ENCODE peak calls at places on chromosomes 12 and 14, in seven cellular contexts. H is fibroblast of lung; P is aorta; V is AG10803; Q is stimulated activated CD4-positive, alpha-beta T cell treated with anti-CD3 and anti-CD28 coated beads, Interleukin-2, amount 100 ng/mL, for 48 hours; L is hepatocyte; D is AG08395. T is an unnamed sample.

GRCh38 chr14:95315156-95315555 is 4.6 kb downstream of the CLMN start:
- DNase-seq in H (no peak), P (no peak), V (no peak), Q (no peak), L (no peak), D (no peak), T (no peak)

GRCh38 chr14:31059152-31059924 is 33.2 kb upstream of the STRN3 start:
- DNase-seq in H (peak), P (peak), V (peak), Q (no peak), L (peak), D (peak), T (no peak)

GRCh38 chr14:20332386-20332945 is 613 bp downstream of the CCNB1IP1 start:
- DNase-seq in H (peak), P (no peak), V (peak), Q (no peak), L (peak), D (peak), T (no peak)

GRCh38 chr14:37594916-37595808 is at the start of the genes FOXA1 and TTC6:
- DNase-seq in H (no peak), P (no peak), V (peak), Q (no peak), L (peak), D (peak), T (no peak)

GRCh38 chr12:125280482-125281377 is 215.5 kb downstream of the AACS start:
- DNase-seq in H (no peak), P (no peak), V (no peak), Q (no peak), L (peak), D (no peak), T (no peak)

GRCh38 chr12:120157678-120158077 is 36.8 kb downstream of the GCN1 start:
- DNase-seq in H (no peak), P (no peak), V (no peak), Q (no peak), L (no peak), D (no peak), T (no peak)

GRCh38 chr12:75585309-75585708 is 73.9 kb upstream of the KRR1 start:
- DNase-seq in H (peak), P (no peak), V (peak), Q (no peak), L (no peak), D (peak), T (peak)

GRCh38 chr14:43204816-43205215 is 1302.3 kb downstream of the FSCB start:
- DNase-seq in H (no peak), P (no peak), V (no peak), Q (no peak), L (no peak), D (no peak), T (no peak)

GRCh38 chr14:104778694-104779331 is 16.7 kb downstream of the AKT1 start:
- DNase-seq in H (no peak), P (no peak), V (no peak), Q (no peak), L (no peak), D (no peak), T (no peak)

GRCh38 chr12:90355701-90356345 is 599.2 kb downstream of the CCER1 start:
- DNase-seq in H (no peak), P (no peak), V (no peak), Q (no peak), L (peak), D (no peak), T (no peak)

GRCh38 chr12:57242329-57242690 is 8.7 kb downstream of the STAC3 start:
- DNase-seq in H (no peak), P (no peak), V (no peak), Q (no peak), L (no peak), D (no peak), T (no peak)

GRCh38 chr12:104282109-104282508 is 21.4 kb upstream of the EID3 start:
- DNase-seq in H (peak), P (no peak), V (no peak), Q (no peak), L (no peak), D (no peak), T (no peak)

GRCh38 chr14:91055016-91055415 is 5.4 kb downstream of the RPS6KA5 start:
- DNase-seq in H (no peak), P (no peak), V (no peak), Q (no peak), L (no peak), D (no peak), T (no peak)

GRCh38 chr12:34402228-34402898 is 380.1 kb downstream of the ALG10 start:
- DNase-seq in H (no peak), P (peak), V (no peak), Q (no peak), L (peak), D (peak), T (no peak)

T was measured in endothelial cell of umbilical vein.